ENCODE peak calls at places on chromosomes 7 and 10, in seven cellular contexts. One of them, this sample, is unnamed.

GRCh38 chr10:23406409-23406808 is 32.5 kb upstream of the OTUD1 start:
- DNase-seq in bronchial epithelial cell: no peak
- DNase-seq in endodermal cell: no peak
- DNase-seq in astrocyte of the cerebellum: no peak
- DNase-seq in right atrium auricular region: no peak
- DNase-seq in cardiac fibroblast: no peak
- DNase-seq in AG04450: no peak
- DNase-seq in this sample: no peak

GRCh38 chr7:81624021-81624630 is 145.7 kb downstream of the HGF start:
- DNase-seq in bronchial epithelial cell: no peak
- DNase-seq in endodermal cell: no peak
- DNase-seq in astrocyte of the cerebellum: no peak
- DNase-seq in right atrium auricular region: no peak
- DNase-seq in cardiac fibroblast: no peak
- DNase-seq in AG04450: no peak
- DNase-seq in this sample: no peak

GRCh38 chr7:22824760-22825159 is 2.1 kb upstream of the TOMM7 start:
- DNase-seq in bronchial epithelial cell: no peak
- DNase-seq in endodermal cell: peak
- DNase-seq in astrocyte of the cerebellum: no peak
- DNase-seq in right atrium auricular region: no peak
- DNase-seq in cardiac fibroblast: no peak
- DNase-seq in AG04450: no peak
- DNase-seq in this sample: no peak

GRCh38 chr10:110353244-110354119 is 48.8 kb upstream of the SMNDC1 start:
- DNase-seq in bronchial epithelial cell: peak
- DNase-seq in endodermal cell: peak
- DNase-seq in astrocyte of the cerebellum: no peak
- DNase-seq in right atrium auricular region: no peak
- DNase-seq in cardiac fibroblast: peak
- DNase-seq in AG04450: peak
- DNase-seq in this sample: no peak

GRCh38 chr10:47357911-47358310 is 9.7 kb downstream of the RBP3 start:
- DNase-seq in bronchial epithelial cell: no peak
- DNase-seq in endodermal cell: no peak
- DNase-seq in astrocyte of the cerebellum: no peak
- DNase-seq in right atrium auricular region: no peak
- DNase-seq in cardiac fibroblast: no peak
- DNase-seq in AG04450: no peak
- DNase-seq in this sample: no peak

GRCh38 chr7:100874300-100874576 is 665 bp upstream of the SRRT start:
- DNase-seq in bronchial epithelial cell: no peak
- DNase-seq in endodermal cell: peak
- DNase-seq in astrocyte of the cerebellum: no peak
- DNase-seq in right atrium auricular region: no peak
- DNase-seq in cardiac fibroblast: no peak
- DNase-seq in AG04450: no peak
- DNase-seq in this sample: no peak

GRCh38 chr7:50962962-50963374 is 180.3 kb upstream of the GRB10 start:
- DNase-seq in bronchial epithelial cell: peak
- DNase-seq in endodermal cell: peak
- DNase-seq in astrocyte of the cerebellum: peak
- DNase-seq in right atrium auricular region: no peak
- DNase-seq in cardiac fibroblast: peak
- DNase-seq in AG04450: no peak
- DNase-seq in this sample: no peak

GRCh38 chr7:106262268-106262881 is 22.4 kb downstream of the NAMPT start:
- DNase-seq in bronchial epithelial cell: no peak
- DNase-seq in endodermal cell: no peak
- DNase-seq in astrocyte of the cerebellum: no peak
- DNase-seq in right atrium auricular region: no peak
- DNase-seq in cardiac fibroblast: no peak
- DNase-seq in AG04450: no peak
- DNase-seq in this sample: no peak

GRCh38 chr7:64590971-64591370 is 28.1 kb upstream of the ZNF680 start:
- DNase-seq in bronchial epithelial cell: no peak
- DNase-seq in endodermal cell: no peak
- DNase-seq in astrocyte of the cerebellum: no peak
- DNase-seq in right atrium auricular region: no peak
- DNase-seq in cardiac fibroblast: no peak
- DNase-seq in AG04450: no peak
- DNase-seq in this sample: no peak

GRCh38 chr7:44394112-44394447 is 68.7 kb upstream of the CAMK2B start:
- DNase-seq in bronchial epithelial cell: no peak
- DNase-seq in endodermal cell: peak
- DNase-seq in astrocyte of the cerebellum: no peak
- DNase-seq in right atrium auricular region: peak
- DNase-seq in cardiac fibroblast: no peak
- DNase-seq in AG04450: no peak
- DNase-seq in this sample: no peak

GRCh38 chr10:44206127-44206818 is 178.6 kb downstream of the CXCL12 start:
- DNase-seq in bronchial epithelial cell: no peak
- DNase-seq in endodermal cell: no peak
- DNase-seq in astrocyte of the cerebellum: no peak
- DNase-seq in right atrium auricular region: no peak
- DNase-seq in cardiac fibroblast: no peak
- DNase-seq in AG04450: no peak
- DNase-seq in this sample: no peak

GRCh38 chr7:29177963-29178612 is 16.5 kb upstream of the CHN2 start:
- DNase-seq in bronchial epithelial cell: peak
- DNase-seq in endodermal cell: no peak
- DNase-seq in astrocyte of the cerebellum: no peak
- DNase-seq in right atrium auricular region: peak
- DNase-seq in cardiac fibroblast: peak
- DNase-seq in AG04450: no peak
- DNase-seq in this sample: no peak

DNA sequence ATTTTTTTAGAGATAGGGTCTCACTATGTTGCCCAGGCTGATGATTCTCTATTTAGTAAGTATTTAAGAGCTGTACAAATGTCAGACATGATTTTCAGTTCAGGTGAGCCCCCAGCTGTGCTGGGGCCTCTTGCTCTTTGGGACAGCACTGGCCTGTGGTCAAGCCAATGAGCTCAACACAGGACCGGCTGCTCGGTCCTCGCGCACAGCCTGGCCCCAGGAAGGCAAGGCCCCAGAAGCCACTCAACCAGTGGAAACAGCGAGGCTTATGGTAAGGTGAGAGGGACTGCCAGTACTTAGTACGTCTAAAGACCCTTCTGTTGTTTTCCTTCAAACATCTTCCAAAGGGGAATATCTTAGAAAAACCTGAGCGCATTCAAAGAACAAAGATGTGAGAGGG is 211.8 kb downstream of the SKIDA1 start:
- DNase-seq in bronchial epithelial cell: no peak
- DNase-seq in endodermal cell: no peak
- DNase-seq in astrocyte of the cerebellum: no peak
- DNase-seq in right atrium auricular region: no peak
- DNase-seq in cardiac fibroblast: no peak
- DNase-seq in AG04450: no peak
- DNase-seq in this sample: no peak
- TF ChIP-seq CTCF in bronchial epithelial cell: no peak
- TF ChIP-seq CTCF in endodermal cell: no peak
- TF ChIP-seq CTCF in astrocyte of the cerebellum: no peak
- TF ChIP-seq CTCF in right atrium auricular region: no peak
- TF ChIP-seq CTCF in cardiac fibroblast: no peak
- TF ChIP-seq CTCF in AG04450: no peak
- TF ChIP-seq CTCF in this sample: no peak

GRCh38 chr10:78301891-78302738 is 268.5 kb downstream of the RPS24 start:
- DNase-seq in bronchial epithelial cell: peak
- DNase-seq in endodermal cell: peak
- DNase-seq in astrocyte of the cerebellum: no peak
- DNase-seq in right atrium auricular region: peak
- DNase-seq in cardiac fibroblast: no peak
- DNase-seq in AG04450: no peak
- DNase-seq in this sample: peak
- TF ChIP-seq CTCF in bronchial epithelial cell: no peak
- TF ChIP-seq CTCF in endodermal cell: peak
- TF ChIP-seq CTCF in astrocyte of the cerebellum: peak
- TF ChIP-seq CTCF in right atrium auricular region: no peak
- TF ChIP-seq CTCF in cardiac fibroblast: no peak
- TF ChIP-seq CTCF in AG04450: peak
- TF ChIP-seq CTCF in this sample: peak

GRCh38 chr10:78742730-78743615 is 325.8 kb upstream of the ZMIZ1 start:
- DNase-seq in bronchial epithelial cell: no peak
- DNase-seq in endodermal cell: no peak
- DNase-seq in astrocyte of the cerebellum: no peak
- DNase-seq in right atrium auricular region: no peak
- DNase-seq in cardiac fibroblast: no peak
- DNase-seq in AG04450: no peak
- DNase-seq in this sample: no peak
- TF ChIP-seq CTCF in bronchial epithelial cell: no peak
- TF ChIP-seq CTCF in endodermal cell: no peak
- TF ChIP-seq CTCF in astrocyte of the cerebellum: no peak
- TF ChIP-seq CTCF in right atrium auricular region: no peak
- TF ChIP-seq CTCF in cardiac fibroblast: no peak
- TF ChIP-seq CTCF in AG04450: no peak
- TF ChIP-seq CTCF in this sample: no peak

DNA sequence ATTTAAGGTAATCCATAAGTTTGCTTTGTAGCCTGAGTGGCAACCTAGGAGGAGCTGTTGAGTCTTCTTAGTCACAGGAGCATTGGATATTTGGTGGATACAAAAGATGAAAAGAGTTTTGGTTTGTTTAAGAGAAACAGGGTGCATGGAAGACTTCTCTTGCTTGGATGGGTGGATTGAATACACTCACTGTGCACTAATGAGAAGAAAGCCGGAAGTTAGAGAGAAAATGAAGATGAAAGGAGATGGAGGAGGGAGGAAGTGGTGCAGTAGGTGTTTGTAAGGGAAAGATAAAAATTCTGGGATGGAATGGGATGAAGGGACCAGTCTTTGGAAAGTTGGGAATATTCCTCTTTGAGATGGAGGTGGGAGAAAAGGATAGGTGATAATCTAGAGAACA is 7.7 kb downstream of the MDFIC start:
- DNase-seq in bronchial epithelial cell: no peak
- DNase-seq in endodermal cell: no peak
- DNase-seq in astrocyte of the cerebellum: no peak
- DNase-seq in right atrium auricular region: no peak
- DNase-seq in cardiac fibroblast: no peak
- DNase-seq in AG04450: no peak
- DNase-seq in this sample: no peak
- TF ChIP-seq CTCF in bronchial epithelial cell: no peak
- TF ChIP-seq CTCF in endodermal cell: peak
- TF ChIP-seq CTCF in astrocyte of the cerebellum: no peak
- TF ChIP-seq CTCF in right atrium auricular region: no peak
- TF ChIP-seq CTCF in cardiac fibroblast: peak
- TF ChIP-seq CTCF in AG04450: no peak
- TF ChIP-seq CTCF in this sample: no peak

DNA sequence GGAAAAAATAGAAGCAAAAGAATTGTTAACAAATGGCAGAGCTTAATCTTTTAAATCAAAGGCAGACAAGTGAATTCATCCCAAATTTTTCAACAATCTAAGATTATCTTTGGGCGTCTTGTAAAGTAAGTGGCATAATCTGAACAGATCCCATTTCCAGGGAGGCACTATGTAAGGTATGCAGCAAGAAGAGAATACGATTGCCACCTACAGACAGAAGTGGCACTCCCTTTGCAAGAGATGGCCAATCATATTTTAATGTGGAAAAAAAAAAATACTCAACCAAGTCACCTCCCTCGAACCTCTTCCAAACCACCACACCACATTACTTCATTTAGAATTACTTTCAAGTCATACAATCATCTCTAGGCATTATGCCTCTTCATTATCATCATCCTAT is 4.0 kb downstream of the GFRA1 start:
- DNase-seq in bronchial epithelial cell: peak
- DNase-seq in endodermal cell: no peak
- DNase-seq in astrocyte of the cerebellum: no peak
- DNase-seq in right atrium auricular region: no peak
- DNase-seq in cardiac fibroblast: no peak
- DNase-seq in AG04450: no peak
- DNase-seq in this sample: no peak
- TF ChIP-seq CTCF in bronchial epithelial cell: no peak
- TF ChIP-seq CTCF in endodermal cell: no peak
- TF ChIP-seq CTCF in astrocyte of the cerebellum: no peak
- TF ChIP-seq CTCF in right atrium auricular region: no peak
- TF ChIP-seq CTCF in cardiac fibroblast: no peak
- TF ChIP-seq CTCF in AG04450: no peak
- TF ChIP-seq CTCF in this sample: no peak

GRCh38 chr10:71461457-71461856 is 64.7 kb downstream of the CDH23 start:
- DNase-seq in bronchial epithelial cell: no peak
- DNase-seq in endodermal cell: no peak
- DNase-seq in astrocyte of the cerebellum: no peak
- DNase-seq in right atrium auricular region: no peak
- DNase-seq in cardiac fibroblast: no peak
- DNase-seq in AG04450: no peak
- DNase-seq in this sample: no peak
- TF ChIP-seq CTCF in bronchial epithelial cell: no peak
- TF ChIP-seq CTCF in endodermal cell: no peak
- TF ChIP-seq CTCF in astrocyte of the cerebellum: no peak
- TF ChIP-seq CTCF in right atrium auricular region: no peak
- TF ChIP-seq CTCF in cardiac fibroblast: no peak
- TF ChIP-seq CTCF in AG04450: no peak
- TF ChIP-seq CTCF in this sample: no peak

GRCh38 chr10:62052276-62052675 is 150.8 kb downstream of the ARID5B start:
- DNase-seq in bronchial epithelial cell: no peak
- DNase-seq in endodermal cell: no peak
- DNase-seq in astrocyte of the cerebellum: no peak
- DNase-seq in right atrium auricular region: no peak
- DNase-seq in cardiac fibroblast: no peak
- DNase-seq in AG04450: no peak
- DNase-seq in this sample: no peak
- TF ChIP-seq CTCF in bronchial epithelial cell: no peak
- TF ChIP-seq CTCF in endodermal cell: no peak
- TF ChIP-seq CTCF in astrocyte of the cerebellum: no peak
- TF ChIP-seq CTCF in right atrium auricular region: no peak
- TF ChIP-seq CTCF in cardiac fibroblast: no peak
- TF ChIP-seq CTCF in AG04450: no peak
- TF ChIP-seq CTCF in this sample: no peak

DNA sequence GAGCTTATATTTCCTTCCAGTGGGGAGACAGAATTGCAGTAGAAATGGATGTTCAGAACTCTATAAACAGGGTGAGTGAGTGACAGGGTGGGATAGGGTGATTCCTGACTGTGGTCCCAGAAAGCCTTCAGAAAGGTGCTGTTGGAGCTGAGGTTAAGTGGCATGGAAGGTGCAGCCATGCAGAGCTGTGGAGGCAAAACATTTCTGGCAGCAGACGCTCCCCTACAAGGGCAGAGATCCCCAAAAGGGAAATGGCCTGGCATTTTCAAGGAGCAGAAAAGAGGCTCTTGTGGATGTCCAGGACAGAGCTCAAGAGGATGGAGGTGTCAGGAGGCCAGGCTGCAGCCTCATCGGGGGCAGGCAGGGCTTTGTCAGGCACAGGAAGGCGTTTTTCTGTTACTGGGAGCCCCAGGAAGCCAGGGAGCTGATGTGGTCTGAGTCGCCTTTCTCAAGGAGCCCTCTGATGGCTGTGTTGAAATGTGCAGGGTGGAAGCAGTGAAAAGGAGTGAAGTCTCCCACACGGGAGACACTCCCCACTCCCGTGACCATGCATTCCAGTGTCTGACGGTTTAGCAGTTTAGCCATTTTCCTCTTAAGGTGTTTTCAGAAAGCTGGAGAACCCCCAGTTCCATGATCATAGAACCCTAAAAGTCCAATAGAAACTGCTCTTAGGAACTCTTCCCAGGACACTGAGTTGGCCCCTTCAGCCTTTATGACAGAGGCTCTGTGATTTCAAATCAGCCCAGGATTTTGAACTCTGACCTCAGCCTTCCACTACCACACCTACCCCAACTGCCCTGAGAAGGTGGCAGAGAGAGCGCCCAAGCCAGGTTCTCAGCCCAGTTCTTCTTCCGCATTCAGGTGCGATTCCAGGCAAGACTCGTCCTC is 96.2 kb downstream of the C10orf105 start:
- DNase-seq in bronchial epithelial cell: peak
- DNase-seq in endodermal cell: peak
- DNase-seq in astrocyte of the cerebellum: no peak
- DNase-seq in right atrium auricular region: no peak
- DNase-seq in cardiac fibroblast: peak
- DNase-seq in AG04450: no peak
- DNase-seq in this sample: no peak
- TF ChIP-seq CTCF in bronchial epithelial cell: no peak
- TF ChIP-seq CTCF in endodermal cell: peak
- TF ChIP-seq CTCF in astrocyte of the cerebellum: peak
- TF ChIP-seq CTCF in right atrium auricular region: no peak
- TF ChIP-seq CTCF in cardiac fibroblast: peak
- TF ChIP-seq CTCF in AG04450: peak
- TF ChIP-seq CTCF in this sample: peak

This sample was measured in osteocyte.